ENCODE peak calls at places on chromosomes 11 and 22, in six cellular contexts. D, O, R, Y, J and C are unnamed samples.

GRCh38 chr11:109914809-109915653 is 178.2 kb upstream of the ZC3H12C start:
- DNase-seq in D (peak; percentile 72), O (no peak), R (peak; percentile 69), Y (no peak), J (no peak), C (no peak)

GRCh38 chr11:61334434-61335354 is 1.7 kb downstream of the TKFC start:
- DNase-seq in D (peak; percentile 82), O (peak; percentile 37), R (peak; percentile 42), Y (no peak), J (no peak), C (peak; percentile 86)

GRCh38 chr11:55714982-55715888 is 53.2 kb downstream of the OR4C6 start:
- DNase-seq in D (no peak), O (no peak), R (no peak), Y (peak; percentile 53), J (no peak), C (no peak)

GRCh38 chr22:20965888-20966855 is 883 bp upstream of the AIFM3 start:
- DNase-seq in D (no peak), O (no peak), R (no peak), Y (no peak), J (no peak), C (no peak)

GRCh38 chr11:46002146-46002545 is 79.7 kb downstream of the LARGE2 start:
- DNase-seq in D (no peak), O (no peak), R (no peak), Y (no peak), J (no peak), C (no peak)

GRCh38 chr11:3058753-3059664 is 1.8 kb upstream of the CARS1 start:
- DNase-seq in D (peak; percentile 92), O (no peak), R (peak; percentile 93), Y (peak; percentile 50), J (no peak), C (no peak)

GRCh38 chr22:22119003-22119402 is 125.6 kb upstream of the VPREB1 start:
- DNase-seq in D (peak; percentile 16), O (no peak), R (no peak), Y (no peak), J (no peak), C (no peak)

GRCh38 chr22:46390652-46391301 is 55.3 kb downstream of the TRMU start:
- DNase-seq in D (peak; percentile 73), O (no peak), R (peak; percentile 61), Y (no peak), J (no peak), C (peak; percentile 59)

GRCh38 chr11:85164743-85165142 is 462.4 kb downstream of the DLG2 start:
- DNase-seq in D (no peak), O (no peak), R (no peak), Y (no peak), J (no peak), C (no peak)

GRCh38 chr11:18394928-18395734 is 768 bp downstream of the LDHA start:
- DNase-seq in D (no peak), O (peak; percentile 55), R (no peak), Y (peak; percentile 50), J (peak; percentile 50), C (peak; percentile 60)

GRCh38 chr22:50507421-50507990 is at the start of gene LMF2:
- DNase-seq in D (peak; percentile 87), O (peak; percentile 99), R (no peak), Y (peak; percentile 86), J (peak; percentile 97), C (peak; percentile 90)

GRCh38 chr11:114397349-114397982 is 2.8 kb downstream of the C11orf71 start:
- DNase-seq in D (no peak), O (no peak), R (peak; percentile 55), Y (no peak), J (no peak), C (no peak)

GRCh38 chr11:117595440-117595839 is 201.6 kb downstream of the DSCAML1 start:
- DNase-seq in D (no peak), O (no peak), R (no peak), Y (no peak), J (no peak), C (no peak)

GRCh38 chr22:45977003-45977395 is at the start of gene WNT7B:
- DNase-seq in D (peak; percentile 95), O (peak; percentile 61), R (no peak), Y (no peak), J (peak; percentile 31), C (no peak)

GRCh38 chr22:21650280-21650679 is 8.2 kb downstream of the SDF2L1 start:
- DNase-seq in D (no peak), O (no peak), R (no peak), Y (no peak), J (no peak), C (no peak)

GRCh38 chr22:20438066-20438677 is 547 bp upstream of the SCARF2 start:
- DNase-seq in D (no peak), O (no peak), R (no peak), Y (no peak), J (no peak), C (peak; percentile 48)

GRCh38 chr11:130916238-130916855 is at the start of gene SNX19:
- DNase-seq in D (peak; percentile 91), O (peak; percentile 93), R (peak; percentile 91), Y (peak; percentile 90), J (peak; percentile 93), C (peak; percentile 96)

GRCh38 chr22:40178417-40179409 is 988 bp downstream of the TNRC6B start:
- DNase-seq in D (peak; percentile 39), O (no peak), R (peak; percentile 55), Y (peak; percentile 89), J (peak; percentile 41), C (peak; percentile 49)

GRCh38 chr22:50626856-50627451 is 998 bp downstream of the ARSA start:
- DNase-seq in D (no peak), O (peak; percentile 55), R (no peak), Y (no peak), J (no peak), C (no peak)

GRCh38 chr11:122178795-122179194 is 62.8 kb upstream of the BLID start:
- DNase-seq in D (no peak), O (no peak), R (peak; percentile 47), Y (no peak), J (no peak), C (no peak)